ENCODE peak calls at places on chromosomes 3 and 15, in ten cellular contexts. S, Q, Z, F, Y, X, P, M, C and T are unnamed samples. For H3K4me1, the result is how much of the 10 kb centered on the place peaks cover.

GRCh38 chr15:70439880-70440279 is 323.5 kb downstream of the UACA start:
- DNase-seq in F (no peak), P (no peak), Q (no peak), X (no peak), S (no peak), Y (no peak), Z (no peak), C (no peak), M (no peak), T (peak)

GRCh38 chr15:26929588-26929987 is 41.4 kb upstream of the GABRG3 start:
- DNase-seq in Z (no peak), P (no peak), Y (no peak), X (no peak), M (no peak), F (no peak), Q (no peak), S (no peak), C (no peak), T (no peak)

GRCh38 chr3:1677576-1678164 is 421.0 kb upstream of the CNTN4 start:
- DNase-seq in Q (no peak), X (no peak), S (no peak), P (no peak), Z (no peak), Y (no peak), M (peak), F (no peak), C (no peak), T (no peak)

GRCh38 chr3:190385835-190386688 is 1.9 kb upstream of the CLDN16 start:
- DNase-seq in S (peak), X (no peak), C (peak), P (no peak), Q (no peak), F (no peak), M (no peak), Z (peak), Y (no peak), T (no peak)

GRCh38 chr3:70342149-70342548 is 29.7 kb upstream of the MDFIC2 start:
- DNase-seq in S (no peak), M (no peak), P (no peak), X (no peak), Y (no peak), Q (no peak), Z (no peak), C (no peak), F (no peak), T (no peak)

GRCh38 chr15:90654233-90655124 is 62.7 kb upstream of the BLM start:
- DNase-seq in F (no peak), M (no peak), P (no peak), X (no peak), C (no peak), Y (no peak), Z (no peak), Q (no peak), S (no peak), T (peak)

GRCh38 chr3:157166559-157166958 is 6.6 kb upstream of the CCNL1 start:
- DNase-seq in Q (no peak), F (no peak), C (no peak), X (no peak), S (no peak), Y (no peak), Z (no peak), M (no peak), P (no peak), T (no peak)

GRCh38 chr3:99965077-99965476 is 147.4 kb downstream of the CMSS1 start:
- DNase-seq in M (no peak), Y (peak), Z (no peak), P (no peak), F (no peak), Q (no peak), C (peak), X (peak), S (no peak), T (no peak)

GRCh38 chr15:66819084-66819483 is 117.0 kb downstream of the SMAD6 start:
- DNase-seq in Q (no peak), P (no peak), M (no peak), Y (no peak), Z (no peak), X (no peak), F (no peak), C (no peak), S (no peak), T (no peak)

GRCh38 chr3:171704002-171704401 is 106.3 kb downstream of the PLD1 start:
- DNase-seq in X (no peak), F (no peak), S (peak), Z (peak), Q (no peak), P (no peak), M (peak), Y (peak), C (peak), T (no peak)

GRCh38 chr3:106206613-106207012 is 337.8 kb upstream of the CBLB start:
- DNase-seq in X (no peak), Z (no peak), S (no peak), M (no peak), Q (no peak), P (no peak), Y (no peak), C (no peak), F (no peak), T (no peak)

GRCh38 chr3:109275702-109276293 is 40.5 kb downstream of the DPPA2 start:
- DNase-seq in Q (no peak), C (peak), M (peak), Y (peak), P (no peak), S (peak), Z (peak), F (peak), X (no peak), T (no peak)

GRCh38 chr3:153138267-153139210 is 23.5 kb upstream of the RAP2B start:
- DNase-seq in S (peak), C (peak), Z (peak), Q (peak), P (peak), Y (peak), X (peak), M (no peak), F (no peak), T (peak)

GRCh38 chr3:42228796-42229195 is 37.2 kb downstream of the CCK start:
- DNase-seq in F (no peak), X (no peak), Q (no peak), Y (no peak), C (peak), P (no peak), S (peak), M (no peak), Z (no peak), T (no peak)

GRCh38 chr3:127053979-127054378 is 71.1 kb downstream of the PLXNA1 start:
- DNase-seq in Z (no peak), F (no peak), X (peak), Y (no peak), C (no peak), Q (no peak), M (no peak), P (no peak), S (no peak), T (peak)

GRCh38 chr15:44501768-44502366 is 35.1 kb upstream of the EIF3J start:
- DNase-seq in F (no peak), S (peak), X (no peak), Q (no peak), Z (no peak), C (peak), Y (no peak), M (peak), P (no peak), T (no peak)

GRCh38 chr15:36831915-36832310 is 252.5 kb downstream of the CDIN1 start:
- DNase-seq in X (no peak), P (no peak), C (no peak), Q (no peak), S (no peak), Y (peak), Z (peak), F (no peak), M (no peak), T (no peak)

GRCh38 chr3:177992993-177993969 is 543.0 kb upstream of the KCNMB2 start:
- DNase-seq in Z (no peak), S (no peak), Q (no peak), F (no peak), C (no peak), M (no peak), P (no peak), Y (no peak), X (no peak), T (no peak)

GRCh38 chr3:143775401-143775970 is 72.8 kb downstream of the SLC9A9 start:
- DNase-seq in M (peak), Y (no peak), P (no peak), C (peak), F (no peak), Q (no peak), S (peak), X (no peak), Z (no peak), T (no peak)

GRCh38 chr15:45776772-45777171 is 141.9 kb downstream of the SQOR start:
- DNase-seq in P (no peak), F (no peak), M (no peak), Q (no peak), C (no peak), S (no peak), Y (no peak), X (no peak), Z (no peak), T (no peak)

GRCh38 chr3:37997791-37998370 is 7.3 kb downstream of the VILL start:
- DNase-seq in Y (peak), X (peak), M (no peak), C (no peak), P (peak), Q (no peak), F (no peak), S (no peak), Z (no peak), T (peak)
- H3K4me1 ChIP-seq in Y (half or more), X (under half), M (under half), C (under half), P (under half), Q (under half), F (under half), S (under half), Z (under half), T (under half)

DNA sequence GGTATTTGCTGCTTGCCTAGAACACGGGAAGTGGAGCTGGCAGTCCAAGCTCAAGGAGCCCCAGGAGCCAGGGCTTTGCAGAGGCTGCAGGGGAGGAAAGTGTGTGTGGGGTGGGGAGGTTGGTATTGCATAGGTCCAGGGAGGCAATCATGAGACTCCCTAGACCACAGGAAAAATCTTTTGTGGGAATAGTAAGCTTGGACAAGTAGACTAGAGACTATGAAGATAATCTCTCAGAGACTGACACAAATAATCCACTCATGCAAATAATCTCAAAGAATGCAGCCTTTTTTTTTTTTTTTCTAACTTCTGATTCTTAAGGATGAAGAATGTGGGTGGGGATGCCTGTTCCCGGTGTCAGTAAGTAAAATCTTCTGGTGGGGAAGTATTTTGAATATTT is 113.7 kb downstream of the GREM1 start:
- DNase-seq in Q (no peak), P (no peak), F (no peak), M (peak), S (no peak), Z (no peak), X (no peak), C (no peak), Y (no peak), T (no peak)
- H3K4me1 ChIP-seq in Q (under half), P (under half), F (under half), M (under half), S (under half), Z (under half), X (under half), C (under half), Y (under half), T (under half)

GRCh38 chr3:124246949-124247348 is 255.0 kb upstream of the ROPN1 start:
- DNase-seq in C (peak), P (no peak), F (no peak), Z (no peak), S (peak), X (no peak), M (peak), Q (no peak), Y (no peak), T (no peak)

GRCh38 chr3:124248471-124249028 is 256.6 kb upstream of the ROPN1 start:
- DNase-seq in S (peak), F (no peak), Y (peak), M (no peak), Q (peak), C (peak), Z (peak), X (peak), P (peak), T (peak)

GRCh38 chr3:124246366-124246765 is 254.4 kb upstream of the ROPN1 start:
- DNase-seq in P (no peak), Z (no peak), M (no peak), S (no peak), Y (no peak), F (no peak), C (peak), Q (no peak), X (no peak), T (no peak)

DNA sequence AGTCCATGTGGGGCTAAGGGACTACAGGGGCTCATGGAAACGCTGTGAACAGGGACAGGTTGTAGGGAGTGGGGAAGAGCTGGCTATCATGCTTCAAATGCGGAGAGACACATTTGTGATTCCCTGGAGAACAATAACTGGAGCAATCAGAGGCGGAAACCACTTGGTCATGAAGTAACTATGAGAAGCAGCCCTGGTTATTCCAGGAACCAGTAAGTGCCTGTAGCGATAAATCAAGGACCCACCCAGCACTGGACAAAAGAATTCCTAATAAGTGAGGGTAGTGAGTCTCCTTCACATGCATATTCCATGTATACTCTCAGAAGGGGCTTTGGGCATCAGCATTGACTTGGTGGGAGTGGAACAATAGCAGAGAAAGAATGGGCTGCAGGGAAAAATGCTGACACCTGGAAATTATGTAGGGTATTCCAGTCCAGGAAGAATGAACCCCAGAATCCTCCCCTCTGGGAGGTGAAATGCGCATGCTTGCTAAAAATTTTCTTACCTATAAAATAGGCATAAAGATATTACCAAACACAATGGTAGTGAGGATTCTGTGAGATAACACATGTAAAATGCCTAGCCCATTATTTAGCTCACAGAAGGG is 251.4 kb upstream of the ROPN1 start:
- DNase-seq in X (no peak), Q (no peak), S (no peak), Z (no peak), C (no peak), Y (no peak), P (no peak), F (no peak), M (no peak), T (no peak)
- H3K4me1 ChIP-seq in X (under half), Q (under half), S (under half), Z (under half), C (under half), Y (under half), P (under half), F (under half), M (under half), T (under half)

GRCh38 chr15:88993662-88994061 is 80.5 kb upstream of the MFGE8 start:
- DNase-seq in Q (no peak), F (no peak), P (no peak), M (no peak), Y (no peak), S (no peak), X (no peak), Z (no peak), C (no peak), T (no peak)
- H3K4me1 ChIP-seq in Q (under half), F (under half), P (under half), M (under half), Y (under half), S (under half), X (under half), Z (under half), C (under half), T (under half)